ENCODE peak calls at places on chromosome 14, in ten cellular contexts. X is stomach; P is Jurkat, Clone E6-1; R is H1; Q is tibial nerve; T is effector CD4-positive, alpha-beta T cell; G is iris pigment epithelial cell; W is NCI-H345; O is myocyte; N is AG04450. Y is an unnamed sample.

GRCh38 chr14:104573930-104574329 is 5.6 kb upstream of the C14orf180 start:
- DNase-seq in X (no peak), P (no peak), R (no peak), Q (no peak), T (no peak), G (no peak), W (no peak), O (no peak), N (no peak), Y (no peak)

GRCh38 chr14:90599748-90600507 is 203.1 kb downstream of the CALM1 start:
- DNase-seq in X (no peak), P (no peak), R (no peak), Q (no peak), T (no peak), G (peak; percentile 54), W (peak; percentile 10), O (peak; percentile 15), N (no peak), Y (peak; percentile 3)

GRCh38 chr14:23877538-23878180 is 75.9 kb upstream of the DHRS4 start:
- DNase-seq in X (no peak), P (no peak), R (no peak), Q (no peak), T (no peak), G (no peak), W (no peak), O (peak; percentile 53), N (no peak), Y (no peak)

GRCh38 chr14:103527408-103528157 is 1.4 kb upstream of the TRMT61A start:
- DNase-seq in X (no peak), P (no peak), R (no peak), Q (no peak), T (no peak), G (no peak), W (no peak), O (peak; percentile 65), N (no peak), Y (no peak)

GRCh38 chr14:102556098-102556677 is 36.3 kb upstream of the RCOR1 start:
- DNase-seq in X (no peak), P (no peak), R (no peak), Q (no peak), T (no peak), G (no peak), W (no peak), O (no peak), N (no peak), Y (no peak)

GRCh38 chr14:76908834-76909233 is 82.6 kb downstream of the LRRC74A start:
- DNase-seq in X (no peak), P (peak; percentile 95), R (no peak), Q (no peak), T (no peak), G (no peak), W (no peak), O (peak; percentile 39), N (no peak), Y (no peak)

GRCh38 chr14:104735830-104736642 is 12.0 kb downstream of the ADSS1 start:
- DNase-seq in X (peak; percentile 87), P (no peak), R (no peak), Q (peak; percentile 78), T (no peak), G (peak; percentile 79), W (no peak), O (peak; percentile 65), N (no peak), Y (peak; percentile 81)

GRCh38 chr14:39680777-39681176 is 248.5 kb upstream of the FBXO33 start:
- DNase-seq in X (no peak), P (no peak), R (no peak), Q (no peak), T (no peak), G (no peak), W (no peak), O (no peak), N (no peak), Y (no peak)

GRCh38 chr14:20873370-20874177 is 17.6 kb upstream of the RNASE3 start:
- DNase-seq in X (peak; percentile 85), P (peak; percentile 73), R (peak; percentile 92), Q (peak; percentile 70), T (peak; percentile 62), G (peak; percentile 81), W (no peak), O (peak; percentile 54), N (no peak), Y (peak; percentile 41)

GRCh38 chr14:89912667-89913211 is 41.8 kb downstream of the EFCAB11 start:
- DNase-seq in X (no peak), P (no peak), R (no peak), Q (no peak), T (no peak), G (peak; percentile 98), W (no peak), O (peak; percentile 76), N (peak; percentile 69), Y (peak; percentile 59)

GRCh38 chr14:94887591-94887990 is 117.7 kb upstream of the GSC start:
- DNase-seq in X (no peak), P (no peak), R (no peak), Q (no peak), T (no peak), G (no peak), W (no peak), O (no peak), N (no peak), Y (no peak)

GRCh38 chr14:61562321-61563161 is 132.8 kb upstream of the HIF1A start:
- DNase-seq in X (no peak), P (no peak), R (no peak), Q (no peak), T (no peak), G (peak; percentile 100), W (no peak), O (peak; percentile 98), N (peak; percentile 98), Y (peak; percentile 90)

GRCh38 chr14:39176263-39177167 is 1.5 kb downstream of the PNN start:
- DNase-seq in X (no peak), P (no peak), R (no peak), Q (no peak), T (no peak), G (no peak), W (no peak), O (no peak), N (no peak), Y (no peak)

GRCh38 chr14:99755629-99756603 is 37.3 kb upstream of the EML1 start:
- DNase-seq in X (peak; percentile 77), P (no peak), R (no peak), Q (peak; percentile 79), T (no peak), G (peak; percentile 95), W (no peak), O (peak; percentile 94), N (peak; percentile 80), Y (peak; percentile 24)